ENCODE peak calls at places on chromosomes 1 and 21, in four cellular contexts. N is coronary artery; K is activated CD4-positive, alpha-beta T cell treated with anti-CD3 and anti-CD28 coated beads, Interleukin-2, amount 10 ng/mL, durations not matched to agents 7 days and 5 days; V is Calu3. O is an unnamed sample.

GRCh38 chr1:27116697-27117096 is 38.2 kb downstream of the SLC9A1 start:
- DNase-seq in N (no peak), K (no peak), V (no peak), O (peak; percentile 34)

GRCh38 chr1:218346391-218347204 is 1.5 kb downstream of the TGFB2 start:
- DNase-seq in N (peak; percentile 79), K (no peak), V (peak; percentile 32), O (peak; percentile 16)

GRCh38 chr1:36115200-36115669 is 9.8 kb downstream of the COL8A2 start:
- DNase-seq in N (peak; percentile 88), K (no peak), V (no peak), O (no peak)

GRCh38 chr21:15729674-15730483 is at the start of gene USP25:
- DNase-seq in N (peak; percentile 91), K (peak; percentile 87), V (peak; percentile 74), O (peak; percentile 95)

GRCh38 chr1:50989694-50990093 is 19.6 kb downstream of the CDKN2C start:
- DNase-seq in N (no peak), K (no peak), V (no peak), O (no peak)

GRCh38 chr21:26966978-26967913 is at the start of gene ADAMTS5:
- DNase-seq in N (peak; percentile 77), K (no peak), V (no peak), O (no peak)

GRCh38 chr1:168320805-168321577 is 40.3 kb downstream of the TBX19 start:
- DNase-seq in N (no peak), K (no peak), V (peak; percentile 51), O (peak; percentile 11)

GRCh38 chr1:13774121-13774520 is 74.1 kb downstream of the PRDM2 start:
- DNase-seq in N (no peak), K (no peak), V (no peak), O (no peak)

GRCh38 chr1:41742219-41742618 is 176.5 kb downstream of the HIVEP3 start:
- DNase-seq in N (no peak), K (no peak), V (no peak), O (no peak)

GRCh38 chr1:205494119-205494518 is 10.3 kb upstream of the CDK18 start:
- DNase-seq in N (no peak), K (no peak), V (no peak), O (no peak)

GRCh38 chr21:32132911-32133310 is 145.9 kb downstream of the MIS18A start:
- DNase-seq in N (no peak), K (no peak), V (no peak), O (no peak)

GRCh38 chr1:1806890-1807289 is 28.6 kb upstream of the NADK start:
- DNase-seq in N (no peak), K (no peak), V (no peak), O (no peak)

GRCh38 chr1:216310776-216311175 is 112.5 kb downstream of the USH2A start:
- DNase-seq in N (no peak), K (no peak), V (peak; percentile 24), O (peak; percentile 37)

GRCh38 chr21:33815153-33815707 is 100.4 kb downstream of the ATP5PO start:
- DNase-seq in N (no peak), K (no peak), V (no peak), O (no peak)

GRCh38 chr1:213987876-213988638 is at the start of gene PROX1:
- DNase-seq in N (no peak), K (peak; percentile 67), V (peak; percentile 67), O (peak; percentile 5)

GRCh38 chr1:39159224-39160036 is 45.1 kb upstream of the MACF1 start:
- DNase-seq in N (no peak), K (no peak), V (peak; percentile 63), O (no peak)

GRCh38 chr1:223887724-223888428 is 42.1 kb upstream of the TP53BP2 start:
- DNase-seq in N (peak; percentile 82), K (no peak), V (peak; percentile 86), O (no peak)

GRCh38 chr1:58282623-58283022 is 263.9 kb downstream of the OMA1 start:
- DNase-seq in N (no peak), K (no peak), V (no peak), O (no peak)

GRCh38 chr1:44390277-44390676 is 14.8 kb upstream of the RNF220 start:
- DNase-seq in N (no peak), K (no peak), V (no peak), O (no peak)

O was measured in erythroblast.